ENCODE peak calls at places on chromosomes 1 and 21, in eight cellular contexts. M, F, R, E, W, K, Q and J are unnamed samples.

GRCh38 chr1:25118554-25118953 is 113.7 kb downstream of the SYF2 start:
- DNase-seq in M (no peak), F (no peak), R (no peak), E (no peak), W (no peak), K (no peak), Q (no peak), J (no peak)

GRCh38 chr1:213136190-213136917 is 85.3 kb downstream of the RPS6KC1 start:
- DNase-seq in M (no peak), F (peak; percentile 42), R (no peak), E (no peak), W (no peak), K (no peak), Q (no peak), J (no peak)

GRCh38 chr1:2927995-2928732 is 93.1 kb upstream of the ACTRT2 start:
- DNase-seq in M (no peak), F (no peak), R (no peak), E (no peak), W (no peak), K (no peak), Q (no peak), J (no peak)

GRCh38 chr1:54376085-54377039 is 29.8 kb downstream of the SSBP3 start:
- DNase-seq in M (no peak), F (peak; percentile 71), R (no peak), E (no peak), W (no peak), K (no peak), Q (no peak), J (no peak)

GRCh38 chr1:106615473-106615872 is 441.0 kb upstream of the PRMT6 start:
- DNase-seq in M (no peak), F (no peak), R (no peak), E (no peak), W (no peak), K (no peak), Q (no peak), J (no peak)

GRCh38 chr1:197745911-197746310 is 29.4 kb downstream of the DENND1B start:
- DNase-seq in M (no peak), F (no peak), R (no peak), E (no peak), W (no peak), K (no peak), Q (no peak), J (no peak)

GRCh38 chr21:41228958-41229357 is 61.0 kb downstream of the BACE2 start:
- DNase-seq in M (no peak), F (no peak), R (no peak), E (no peak), W (no peak), K (no peak), Q (no peak), J (no peak)

GRCh38 chr1:25624604-25625003 is 8.0 kb downstream of the MAN1C1 start:
- DNase-seq in M (no peak), F (no peak), R (no peak), E (no peak), W (no peak), K (no peak), Q (no peak), J (no peak)

GRCh38 chr1:26278303-26278702 is 1.6 kb upstream of the SH3BGRL3 start:
- DNase-seq in M (no peak), F (peak; percentile 90), R (no peak), E (peak; percentile 92), W (peak; percentile 76), K (peak; percentile 43), Q (no peak), J (no peak)

GRCh38 chr1:18917071-18917799 is 14.9 kb upstream of the ALDH4A1 start:
- DNase-seq in M (no peak), F (no peak), R (no peak), E (no peak), W (no peak), K (no peak), Q (no peak), J (no peak)

DNA sequence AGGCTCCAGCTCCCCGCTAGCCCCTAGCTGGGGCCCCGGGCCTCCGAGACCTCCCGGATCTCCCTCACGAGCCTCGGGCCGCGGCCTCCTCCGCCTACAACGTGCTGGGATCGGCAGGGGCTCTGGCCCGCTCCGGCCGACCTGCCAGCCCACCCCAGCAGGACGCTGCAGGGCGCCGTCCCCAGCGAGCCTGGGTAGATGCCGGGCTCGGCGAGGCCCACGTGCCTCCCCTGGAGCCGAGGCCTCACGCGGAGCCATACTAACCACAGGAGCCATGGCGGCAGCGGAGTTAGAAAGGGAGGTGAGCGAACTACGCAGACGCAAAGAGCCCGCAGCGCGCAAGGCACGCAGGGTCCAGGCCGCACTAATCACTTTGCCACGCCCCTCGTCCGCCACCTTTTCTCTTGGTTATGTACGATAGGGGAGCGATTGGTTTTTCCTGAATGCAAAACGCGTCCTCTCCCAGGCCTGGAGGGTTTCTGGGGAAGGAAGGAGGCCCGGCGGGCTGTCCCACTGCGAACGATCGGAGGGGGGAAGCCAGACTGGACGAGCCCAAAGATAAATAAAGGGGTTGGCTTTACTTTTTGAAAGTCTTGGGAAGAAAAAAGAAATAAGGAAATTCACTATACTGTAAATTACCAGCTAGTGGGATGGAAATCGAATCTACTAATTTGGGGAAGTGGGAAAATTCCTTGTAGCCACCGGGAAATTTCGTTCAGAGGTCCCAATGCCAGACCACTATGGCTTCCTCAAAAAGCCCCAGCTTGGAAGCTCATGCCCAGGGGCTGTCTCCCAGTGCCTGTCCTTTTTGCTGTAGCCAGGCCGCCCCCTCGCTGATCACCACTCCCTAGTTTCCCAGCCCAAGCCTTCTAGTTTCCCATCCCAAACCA is at the start of gene RPL22:
- DNase-seq in M (peak; percentile 97), F (peak; percentile 99), R (peak; percentile 97), E (peak; percentile 99), W (peak; percentile 99), K (peak; percentile 96), Q (peak; percentile 97), J (peak; percentile 96)
- TF ChIP-seq CTCF in M (no peak), F (no peak), R (no peak), E (no peak), W (no peak), K (peak; percentile 32), Q (no peak), J (no peak)

DNA sequence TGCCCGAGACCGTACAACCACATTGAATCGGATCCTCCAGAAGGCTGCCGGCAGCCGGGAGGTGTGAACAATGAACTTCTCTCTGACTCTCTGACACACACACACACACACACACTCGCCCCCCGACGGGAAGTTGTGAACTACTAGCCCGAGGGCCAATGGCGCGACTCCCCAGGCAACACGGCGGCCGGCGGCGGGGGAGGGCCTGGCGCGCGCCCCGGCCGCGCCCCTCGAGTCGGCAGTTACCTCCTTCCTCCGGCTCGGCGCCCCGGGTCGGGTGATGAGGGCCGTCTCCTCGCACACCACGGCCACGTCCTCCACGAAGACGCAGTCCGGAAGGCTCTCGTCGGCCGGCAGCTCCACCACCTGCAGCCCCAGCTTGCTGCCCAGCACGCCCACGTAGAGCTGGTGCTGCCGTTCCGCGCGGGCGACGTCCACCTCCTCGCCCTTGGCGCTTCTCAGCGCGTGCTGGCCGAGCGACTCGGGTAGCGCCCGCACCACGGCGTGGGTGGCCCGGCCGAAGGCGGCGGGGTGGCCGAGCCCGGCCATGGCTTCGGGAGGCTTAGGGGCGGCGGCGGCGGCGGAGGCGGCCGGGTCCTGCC is 361 bp downstream of the DDAH1 start:
- DNase-seq in M (peak; percentile 67), F (peak; percentile 77), R (no peak), E (peak; percentile 29), W (peak; percentile 78), K (peak; percentile 30), Q (peak; percentile 91), J (peak; percentile 76)
- TF ChIP-seq CTCF in M (no peak), F (no peak), R (no peak), E (no peak), W (no peak), K (no peak), Q (no peak), J (no peak)

GRCh38 chr21:28311776-28312175 is 680.9 kb downstream of the LTN1 start:
- DNase-seq in M (no peak), F (no peak), R (no peak), E (no peak), W (no peak), K (no peak), Q (no peak), J (no peak)
- TF ChIP-seq CTCF in M (no peak), F (no peak), R (no peak), E (no peak), W (no peak), K (no peak), Q (no peak), J (no peak)

GRCh38 chr1:240136402-240136801 is 44.7 kb downstream of the FMN2 start:
- DNase-seq in M (no peak), F (no peak), R (no peak), E (no peak), W (no peak), K (no peak), Q (no peak), J (no peak)

GRCh38 chr1:240139511-240139910 is 47.8 kb downstream of the FMN2 start:
- DNase-seq in M (no peak), F (no peak), R (no peak), E (no peak), W (no peak), K (no peak), Q (no peak), J (no peak)

GRCh38 chr1:240134596-240134995 is 42.9 kb downstream of the FMN2 start:
- DNase-seq in M (no peak), F (no peak), R (no peak), E (no peak), W (no peak), K (no peak), Q (no peak), J (no peak)

GRCh38 chr1:240138867-240139266 is 47.2 kb downstream of the FMN2 start:
- DNase-seq in M (no peak), F (no peak), R (no peak), E (no peak), W (no peak), K (no peak), Q (no peak), J (no peak)

GRCh38 chr1:240134113-240134512 is 42.4 kb downstream of the FMN2 start:
- DNase-seq in M (no peak), F (no peak), R (no peak), E (no peak), W (no peak), K (no peak), Q (no peak), J (no peak)
- TF ChIP-seq CTCF in M (no peak), F (no peak), R (no peak), E (no peak), W (no peak), K (no peak), Q (no peak), J (no peak)

DNA sequence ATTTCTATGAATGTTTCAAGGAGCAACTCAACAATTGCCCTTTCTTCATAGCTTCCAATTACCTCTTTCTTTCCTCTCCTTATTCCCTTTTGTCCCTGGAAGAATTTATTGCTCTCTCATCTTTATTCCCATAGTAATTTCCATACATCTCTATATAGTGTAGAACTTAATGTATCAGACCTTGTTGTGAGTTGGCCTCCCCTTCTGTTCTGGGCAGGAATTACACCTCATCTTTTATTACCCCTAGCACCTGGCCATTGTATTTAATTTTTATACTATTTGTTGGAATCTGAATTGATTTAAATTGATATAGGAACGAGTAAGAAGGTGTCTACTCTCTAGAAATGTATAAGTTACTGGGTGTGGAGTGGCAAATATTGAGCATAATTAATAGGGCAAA is 114.5 kb downstream of the CACHD1 start:
- DNase-seq in M (no peak), F (no peak), R (no peak), E (no peak), W (no peak), K (no peak), Q (no peak), J (no peak)
- TF ChIP-seq CTCF in M (no peak), F (peak; percentile 39), R (peak; percentile 41), E (no peak), W (peak; percentile 37), K (no peak), Q (no peak), J (no peak)

GRCh38 chr1:49765034-49765433 is 258.7 kb downstream of the AGBL4 start:
- DNase-seq in M (no peak), F (no peak), R (no peak), E (no peak), W (no peak), K (no peak), Q (no peak), J (no peak)
- TF ChIP-seq CTCF in M (no peak), F (no peak), R (no peak), E (no peak), W (no peak), K (no peak), Q (no peak), J (no peak)